ENCODE peak calls at places on chromosomes 6 and 20, in six cellular contexts. F, K, P, Q, S and R are unnamed samples.

GRCh38 chr20:47950557-47951283 is 165.4 kb upstream of the SULF2 start:
- DNase-seq in S (no peak), F (no peak), P (no peak), Q (no peak), K (no peak), R (no peak)

GRCh38 chr6:169130111-169130510 is 123.5 kb downstream of the THBS2 start:
- DNase-seq in P (no peak), F (no peak), Q (no peak), K (no peak), S (no peak), R (peak; percentile 72)

GRCh38 chr6:47854996-47855395 is 73.2 kb downstream of the OPN5 start:
- DNase-seq in K (no peak), P (no peak), S (no peak), Q (no peak), F (no peak), R (no peak)

GRCh38 chr6:32166411-32167061 is 2.1 kb downstream of the EGFL8 start:
- DNase-seq in P (no peak), K (no peak), F (no peak), Q (peak; percentile 92), S (no peak), R (no peak)

GRCh38 chr6:116166369-116166768 is 40.4 kb upstream of the COL10A1 start:
- DNase-seq in F (no peak), Q (no peak), S (no peak), P (no peak), K (no peak), R (no peak)

GRCh38 chr6:72032056-72032455 is 145.7 kb downstream of the RIMS1 start:
- DNase-seq in F (no peak), P (no peak), K (no peak), Q (no peak), S (no peak), R (no peak)

GRCh38 chr6:31267504-31268371 is 4.2 kb downstream of the HLA-C start:
- DNase-seq in K (peak; percentile 56), F (no peak), Q (no peak), S (no peak), P (no peak), R (no peak)

GRCh38 chr6:3744901-3745470 is 6.5 kb downstream of the PXDC1 start:
- DNase-seq in K (no peak), F (no peak), Q (no peak), S (no peak), P (no peak), R (no peak)

GRCh38 chr6:11278207-11278559 is 45.7 kb upstream of the NEDD9 start:
- DNase-seq in Q (no peak), K (no peak), F (no peak), P (no peak), S (no peak), R (no peak)

GRCh38 chr6:20630617-20631448 is 96.6 kb downstream of the CDKAL1 start:
- DNase-seq in Q (no peak), P (no peak), K (no peak), S (peak; percentile 88), F (no peak), R (no peak)

GRCh38 chr6:75143186-75143585 is 62.7 kb downstream of the COL12A1 start:
- DNase-seq in Q (no peak), S (no peak), F (no peak), K (no peak), P (no peak), R (no peak)

GRCh38 chr20:64077876-64078551 is 1.3 kb downstream of the RGS19 start:
- DNase-seq in Q (no peak), S (no peak), F (no peak), P (no peak), K (peak; percentile 68), R (no peak)

GRCh38 chr6:105382918-105383317 is 20.0 kb downstream of the PREP start:
- DNase-seq in Q (no peak), P (no peak), S (no peak), K (no peak), F (no peak), R (no peak)

GRCh38 chr6:124551711-124552233 is 410.5 kb upstream of the RNF217 start:
- DNase-seq in S (no peak), K (no peak), P (no peak), Q (no peak), F (no peak), R (no peak)

GRCh38 chr20:47073766-47074475 is 179.3 kb downstream of the EYA2 start:
- DNase-seq in P (no peak), F (no peak), S (no peak), K (no peak), Q (no peak), R (no peak)

GRCh38 chr6:108638993-108639392 is 78.3 kb downstream of the FOXO3 start:
- DNase-seq in P (no peak), F (no peak), Q (no peak), S (no peak), K (no peak), R (peak; percentile 78)

GRCh38 chr20:32641464-32641863 is 32.3 kb downstream of the C20orf203 start:
- DNase-seq in S (no peak), F (no peak), P (no peak), K (no peak), Q (no peak), R (no peak)

GRCh38 chr6:170155464-170156196 is 135.2 kb downstream of the DLL1 start:
- DNase-seq in P (no peak), K (no peak), S (no peak), Q (no peak), F (no peak), R (no peak)

GRCh38 chr6:37783025-37783825 is 36.3 kb upstream of the ZFAND3 start:
- DNase-seq in F (peak; percentile 68), K (no peak), Q (peak; percentile 77), P (no peak), S (no peak), R (no peak)

GRCh38 chr6:31734703-31735500 is 1.4 kb downstream of the CLIC1 start:
- DNase-seq in Q (peak; percentile 74), F (no peak), S (peak; percentile 65), K (peak; percentile 84), P (peak; percentile 62), R (no peak)

GRCh38 chr6:51049983-51050877 is 231.6 kb downstream of the TFAP2B start:
- DNase-seq in P (no peak), Q (no peak), K (no peak), S (no peak), F (no peak), R (no peak)

GRCh38 chr6:144993870-144994269 is 708.7 kb downstream of the UTRN start:
- DNase-seq in S (no peak), F (no peak), Q (no peak), P (no peak), K (no peak), R (no peak)

GRCh38 chr6:149190228-149190831 is 127.2 kb upstream of the TAB2 start:
- DNase-seq in S (peak; percentile 48), F (no peak), P (no peak), K (peak; percentile 74), Q (peak; percentile 82), R (peak; percentile 88)

GRCh38 chr6:84183430-84183829 is 44.0 kb downstream of the CEP162 start:
- DNase-seq in P (no peak), K (no peak), Q (no peak), S (no peak), F (no peak), R (no peak)

GRCh38 chr6:31422587-31422986 is 19.2 kb downstream of the MICA start:
- DNase-seq in S (no peak), P (no peak), F (no peak), Q (no peak), K (no peak), R (peak; percentile 81)

GRCh38 chr6:13186861-13187260 is 141.5 kb downstream of the TBC1D7 start:
- DNase-seq in P (no peak), Q (no peak), K (no peak), S (no peak), F (no peak), R (no peak)

GRCh38 chr20:33640287-33640686 is 21.8 kb upstream of the C20orf144 start:
- DNase-seq in Q (no peak), S (peak; percentile 54), K (no peak), P (no peak), F (no peak), R (no peak)

GRCh38 chr20:39076958-39077357 is 114.8 kb downstream of the DHX35 start:
- DNase-seq in F (no peak), S (no peak), Q (no peak), K (no peak), P (no peak), R (no peak)

GRCh38 chr6:124961784-124962611 is at the start of gene RNF217:
- DNase-seq in Q (peak; percentile 77), P (peak; percentile 4), K (peak; percentile 50), F (peak; percentile 90), S (no peak), R (no peak)

GRCh38 chr20:13485576-13485975 is 153.2 kb downstream of the TASP1 start:
- DNase-seq in Q (no peak), S (no peak), P (no peak), K (no peak), F (no peak), R (no peak)

GRCh38 chr20:53800883-53801604 is 207.4 kb upstream of the ZNF217 start:
- DNase-seq in P (no peak), F (no peak), K (peak; percentile 65), S (peak; percentile 100), Q (no peak), R (no peak)
- TF ChIP-seq POLR2AphosphoS5 in P (no peak), F (no peak), K (peak; percentile 54), S (peak; percentile 41), Q (no peak), R (no peak)

GRCh38 chr6:110581682-110582081 is 105.3 kb upstream of the SLC22A16 start:
- DNase-seq in Q (peak; percentile 29), K (no peak), S (no peak), F (no peak), P (no peak), R (no peak)
- TF ChIP-seq POLR2AphosphoS5 in Q (no peak), K (no peak), S (no peak), F (no peak), P (no peak), R (no peak)

GRCh38 chr6:136250686-136251008 is 536 bp upstream of the MTFR2 start:
- DNase-seq in F (no peak), Q (no peak), P (no peak), K (no peak), S (no peak), R (no peak)
- TF ChIP-seq POLR2AphosphoS5 in F (no peak), Q (no peak), P (no peak), K (no peak), S (no peak), R (no peak)

DNA sequence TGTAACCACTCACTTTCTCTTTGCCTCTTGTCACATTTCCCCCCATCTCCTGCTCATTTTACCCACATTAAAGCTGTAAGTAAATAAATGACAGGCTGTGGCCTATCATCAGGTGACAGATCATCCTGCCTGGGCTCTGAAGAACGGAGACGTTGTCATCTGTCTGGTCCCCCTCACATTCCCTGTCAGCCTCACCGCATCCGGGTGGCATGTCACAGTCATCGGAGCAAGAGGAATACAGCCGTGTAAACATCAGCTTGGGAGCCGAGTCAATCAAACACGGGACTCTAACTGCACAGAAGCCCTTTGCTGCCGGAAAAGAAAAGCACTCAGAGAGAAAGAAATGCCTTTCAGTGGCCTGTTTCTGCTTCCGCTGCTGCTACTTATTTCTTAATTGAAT is 371.9 kb upstream of the ID4 start:
- DNase-seq in P (no peak), Q (no peak), F (no peak), S (no peak), K (no peak), R (no peak)
- TF ChIP-seq POLR2AphosphoS5 in P (no peak), Q (no peak), F (no peak), S (no peak), K (no peak), R (no peak)